ENCODE peak calls at places on chromosomes 2 and 18, in eight cellular contexts. One of them, this sample, is unnamed.

GRCh38 chr18:47594063-47594462 is 336.4 kb downstream of the SMAD2 start:
- DNase-seq in body of pancreas: no peak
- DNase-seq in COR-L47: peak; percentile 98
- DNase-seq in left cardiac atrium: no peak
- DNase-seq in neural crest cell: no peak
- DNase-seq in ascending aorta: no peak
- DNase-seq in activated CD4-positive, alpha-beta T cell treated with anti-CD3 and anti-CD28 coated beads, Interleukin-2, amount 50 U/mL, for 1 hour: no peak
- DNase-seq in aorta: no peak
- DNase-seq in this sample: peak; percentile 99

GRCh38 chr2:74566423-74567085 is 12.0 kb downstream of the DOK1 start:
- DNase-seq in body of pancreas: no peak
- DNase-seq in COR-L47: no peak
- DNase-seq in left cardiac atrium: no peak
- DNase-seq in neural crest cell: no peak
- DNase-seq in ascending aorta: no peak
- DNase-seq in activated CD4-positive, alpha-beta T cell treated with anti-CD3 and anti-CD28 coated beads, Interleukin-2, amount 50 U/mL, for 1 hour: no peak
- DNase-seq in aorta: no peak
- DNase-seq in this sample: no peak

GRCh38 chr18:70377317-70377799 is 88.5 kb downstream of the SOCS6 start:
- DNase-seq in body of pancreas: peak; percentile 18
- DNase-seq in COR-L47: no peak
- DNase-seq in left cardiac atrium: no peak
- DNase-seq in neural crest cell: no peak
- DNase-seq in ascending aorta: no peak
- DNase-seq in activated CD4-positive, alpha-beta T cell treated with anti-CD3 and anti-CD28 coated beads, Interleukin-2, amount 50 U/mL, for 1 hour: no peak
- DNase-seq in aorta: no peak
- DNase-seq in this sample: no peak

GRCh38 chr2:188811522-188811921 is 162.7 kb upstream of the COL3A1 start:
- DNase-seq in body of pancreas: no peak
- DNase-seq in COR-L47: no peak
- DNase-seq in left cardiac atrium: no peak
- DNase-seq in neural crest cell: no peak
- DNase-seq in ascending aorta: no peak
- DNase-seq in activated CD4-positive, alpha-beta T cell treated with anti-CD3 and anti-CD28 coated beads, Interleukin-2, amount 50 U/mL, for 1 hour: no peak
- DNase-seq in aorta: no peak
- DNase-seq in this sample: no peak

GRCh38 chr2:84959045-84959493 is 11.9 kb upstream of the KCMF1 start:
- DNase-seq in body of pancreas: no peak
- DNase-seq in COR-L47: no peak
- DNase-seq in left cardiac atrium: no peak
- DNase-seq in neural crest cell: no peak
- DNase-seq in ascending aorta: no peak
- DNase-seq in activated CD4-positive, alpha-beta T cell treated with anti-CD3 and anti-CD28 coated beads, Interleukin-2, amount 50 U/mL, for 1 hour: no peak
- DNase-seq in aorta: no peak
- DNase-seq in this sample: no peak

GRCh38 chr2:181178130-181178529 is 197.7 kb downstream of the UBE2E3 start:
- DNase-seq in body of pancreas: no peak
- DNase-seq in COR-L47: no peak
- DNase-seq in left cardiac atrium: no peak
- DNase-seq in neural crest cell: no peak
- DNase-seq in ascending aorta: no peak
- DNase-seq in activated CD4-positive, alpha-beta T cell treated with anti-CD3 and anti-CD28 coated beads, Interleukin-2, amount 50 U/mL, for 1 hour: no peak
- DNase-seq in aorta: no peak
- DNase-seq in this sample: no peak

GRCh38 chr2:153986488-153987229 is 114.9 kb downstream of the GALNT13 start:
- DNase-seq in body of pancreas: no peak
- DNase-seq in COR-L47: no peak
- DNase-seq in left cardiac atrium: no peak
- DNase-seq in neural crest cell: no peak
- DNase-seq in ascending aorta: no peak
- DNase-seq in activated CD4-positive, alpha-beta T cell treated with anti-CD3 and anti-CD28 coated beads, Interleukin-2, amount 50 U/mL, for 1 hour: no peak
- DNase-seq in aorta: no peak
- DNase-seq in this sample: no peak

GRCh38 chr2:127662937-127663565 is 12.3 kb downstream of the LIMS2 start:
- DNase-seq in body of pancreas: no peak
- DNase-seq in COR-L47: no peak
- DNase-seq in left cardiac atrium: no peak
- DNase-seq in neural crest cell: no peak
- DNase-seq in ascending aorta: peak; percentile 62
- DNase-seq in activated CD4-positive, alpha-beta T cell treated with anti-CD3 and anti-CD28 coated beads, Interleukin-2, amount 50 U/mL, for 1 hour: no peak
- DNase-seq in aorta: peak; percentile 68
- DNase-seq in this sample: no peak

GRCh38 chr2:28926837-28927236 is 32.4 kb downstream of the WDR43 start:
- DNase-seq in body of pancreas: no peak
- DNase-seq in COR-L47: no peak
- DNase-seq in left cardiac atrium: no peak
- DNase-seq in neural crest cell: no peak
- DNase-seq in ascending aorta: no peak
- DNase-seq in activated CD4-positive, alpha-beta T cell treated with anti-CD3 and anti-CD28 coated beads, Interleukin-2, amount 50 U/mL, for 1 hour: no peak
- DNase-seq in aorta: no peak
- DNase-seq in this sample: no peak

GRCh38 chr2:128485761-128486639 is 167.3 kb upstream of the HS6ST1 start:
- DNase-seq in body of pancreas: no peak
- DNase-seq in COR-L47: no peak
- DNase-seq in left cardiac atrium: no peak
- DNase-seq in neural crest cell: no peak
- DNase-seq in ascending aorta: peak; percentile 58
- DNase-seq in activated CD4-positive, alpha-beta T cell treated with anti-CD3 and anti-CD28 coated beads, Interleukin-2, amount 50 U/mL, for 1 hour: no peak
- DNase-seq in aorta: no peak
- DNase-seq in this sample: no peak

This sample was measured in NCI-H1417.